ENCODE peak calls at places on chromosomes 11 and 22, in nine cellular contexts. One of them, this sample, is unnamed.

GRCh38 chr11:42253156-42253555 is 793.7 kb upstream of the LRRC4C start:
- DNase-seq in heart left ventricle: no peak
- DNase-seq in brain microvascular endothelial cell: no peak
- DNase-seq in fibroblast of mammary gland: no peak
- DNase-seq in mesothelial cell of epicardium: no peak
- DNase-seq in PC-3: no peak
- DNase-seq in HCT116: no peak
- DNase-seq in prostate gland: no peak
- DNase-seq in right atrium auricular region: no peak
- DNase-seq in this sample: no peak

GRCh38 chr11:102317099-102317767 is at the start of gene BIRC3:
- DNase-seq in brain microvascular endothelial cell: peak
- DNase-seq in heart left ventricle: peak
- DNase-seq in HCT116: peak
- DNase-seq in PC-3: peak
- DNase-seq in prostate gland: peak
- DNase-seq in right atrium auricular region: peak
- DNase-seq in mesothelial cell of epicardium: peak
- DNase-seq in fibroblast of mammary gland: peak
- DNase-seq in this sample: peak

GRCh38 chr11:95671768-95672167 is 117.8 kb downstream of the FAM76B start:
- DNase-seq in mesothelial cell of epicardium: no peak
- DNase-seq in brain microvascular endothelial cell: no peak
- DNase-seq in PC-3: no peak
- DNase-seq in prostate gland: no peak
- DNase-seq in right atrium auricular region: no peak
- DNase-seq in heart left ventricle: no peak
- DNase-seq in fibroblast of mammary gland: peak
- DNase-seq in HCT116: no peak
- DNase-seq in this sample: no peak

GRCh38 chr11:62324738-62325556 is 12.3 kb upstream of the ASRGL1 start:
- DNase-seq in mesothelial cell of epicardium: no peak
- DNase-seq in HCT116: peak
- DNase-seq in PC-3: peak
- DNase-seq in fibroblast of mammary gland: peak
- DNase-seq in right atrium auricular region: no peak
- DNase-seq in heart left ventricle: peak
- DNase-seq in brain microvascular endothelial cell: peak
- DNase-seq in prostate gland: no peak
- DNase-seq in this sample: peak

GRCh38 chr22:27274770-27275449 is 526.6 kb downstream of the MN1 start:
- DNase-seq in HCT116: no peak
- DNase-seq in prostate gland: no peak
- DNase-seq in mesothelial cell of epicardium: no peak
- DNase-seq in heart left ventricle: no peak
- DNase-seq in right atrium auricular region: no peak
- DNase-seq in brain microvascular endothelial cell: peak
- DNase-seq in fibroblast of mammary gland: no peak
- DNase-seq in PC-3: no peak
- DNase-seq in this sample: no peak

GRCh38 chr11:95098826-95099225 is 9.2 kb downstream of the ENDOD1 start:
- DNase-seq in fibroblast of mammary gland: no peak
- DNase-seq in PC-3: no peak
- DNase-seq in brain microvascular endothelial cell: no peak
- DNase-seq in mesothelial cell of epicardium: no peak
- DNase-seq in heart left ventricle: no peak
- DNase-seq in prostate gland: no peak
- DNase-seq in HCT116: no peak
- DNase-seq in right atrium auricular region: no peak
- DNase-seq in this sample: no peak

GRCh38 chr22:41933411-41934177 is 7.0 kb upstream of the TNFRSF13C start:
- DNase-seq in PC-3: no peak
- DNase-seq in prostate gland: no peak
- DNase-seq in brain microvascular endothelial cell: no peak
- DNase-seq in heart left ventricle: no peak
- DNase-seq in right atrium auricular region: no peak
- DNase-seq in HCT116: no peak
- DNase-seq in fibroblast of mammary gland: no peak
- DNase-seq in mesothelial cell of epicardium: no peak
- DNase-seq in this sample: no peak

GRCh38 chr11:4087551-4087950 is 7.0 kb upstream of the RRM1 start:
- DNase-seq in fibroblast of mammary gland: no peak
- DNase-seq in mesothelial cell of epicardium: no peak
- DNase-seq in prostate gland: no peak
- DNase-seq in PC-3: peak
- DNase-seq in brain microvascular endothelial cell: no peak
- DNase-seq in right atrium auricular region: no peak
- DNase-seq in HCT116: no peak
- DNase-seq in heart left ventricle: no peak
- DNase-seq in this sample: no peak

GRCh38 chr11:40425168-40425567 is 1034.3 kb downstream of the LRRC4C start:
- DNase-seq in prostate gland: no peak
- DNase-seq in heart left ventricle: no peak
- DNase-seq in PC-3: no peak
- DNase-seq in mesothelial cell of epicardium: no peak
- DNase-seq in brain microvascular endothelial cell: no peak
- DNase-seq in HCT116: no peak
- DNase-seq in right atrium auricular region: no peak
- DNase-seq in fibroblast of mammary gland: no peak
- DNase-seq in this sample: no peak

GRCh38 chr11:87173185-87174039 is 135.7 kb downstream of the TMEM135 start:
- DNase-seq in heart left ventricle: no peak
- DNase-seq in brain microvascular endothelial cell: peak
- DNase-seq in fibroblast of mammary gland: peak
- DNase-seq in PC-3: peak
- DNase-seq in HCT116: peak
- DNase-seq in prostate gland: peak
- DNase-seq in right atrium auricular region: no peak
- DNase-seq in mesothelial cell of epicardium: no peak
- DNase-seq in this sample: no peak

GRCh38 chr11:12086271-12087074 is 23.9 kb upstream of the MICAL2 start:
- DNase-seq in fibroblast of mammary gland: peak
- DNase-seq in mesothelial cell of epicardium: no peak
- DNase-seq in brain microvascular endothelial cell: peak
- DNase-seq in HCT116: peak
- DNase-seq in right atrium auricular region: peak
- DNase-seq in PC-3: peak
- DNase-seq in prostate gland: no peak
- DNase-seq in heart left ventricle: peak
- DNase-seq in this sample: no peak

GRCh38 chr11:94130589-94131362 is 2.1 kb downstream of the PANX1 start:
- DNase-seq in mesothelial cell of epicardium: no peak
- DNase-seq in prostate gland: no peak
- DNase-seq in right atrium auricular region: peak
- DNase-seq in heart left ventricle: no peak
- DNase-seq in PC-3: peak
- DNase-seq in brain microvascular endothelial cell: peak
- DNase-seq in fibroblast of mammary gland: peak
- DNase-seq in HCT116: no peak
- DNase-seq in this sample: no peak

GRCh38 chr22:32306561-32306960 is 51.1 kb upstream of the RFPL3 start:
- DNase-seq in prostate gland: no peak
- DNase-seq in HCT116: no peak
- DNase-seq in heart left ventricle: no peak
- DNase-seq in mesothelial cell of epicardium: no peak
- DNase-seq in PC-3: no peak
- DNase-seq in brain microvascular endothelial cell: no peak
- DNase-seq in right atrium auricular region: no peak
- DNase-seq in fibroblast of mammary gland: no peak
- DNase-seq in this sample: no peak

GRCh38 chr11:112751763-112752162 is 209.5 kb upstream of the NCAM1 start:
- DNase-seq in prostate gland: no peak
- DNase-seq in fibroblast of mammary gland: no peak
- DNase-seq in heart left ventricle: no peak
- DNase-seq in right atrium auricular region: no peak
- DNase-seq in PC-3: no peak
- DNase-seq in mesothelial cell of epicardium: no peak
- DNase-seq in HCT116: no peak
- DNase-seq in brain microvascular endothelial cell: no peak
- DNase-seq in this sample: no peak
- TF ChIP-seq CTCF in prostate gland: no peak
- TF ChIP-seq CTCF in fibroblast of mammary gland: no peak
- TF ChIP-seq CTCF in heart left ventricle: no peak
- TF ChIP-seq CTCF in right atrium auricular region: no peak
- TF ChIP-seq CTCF in PC-3: no peak
- TF ChIP-seq CTCF in mesothelial cell of epicardium: no peak
- TF ChIP-seq CTCF in HCT116: no peak
- TF ChIP-seq CTCF in brain microvascular endothelial cell: no peak
- TF ChIP-seq CTCF in this sample: no peak

GRCh38 chr22:46537946-46538815 is 761 bp upstream of the CELSR1 start:
- DNase-seq in brain microvascular endothelial cell: peak
- DNase-seq in heart left ventricle: no peak
- DNase-seq in right atrium auricular region: no peak
- DNase-seq in mesothelial cell of epicardium: no peak
- DNase-seq in fibroblast of mammary gland: peak
- DNase-seq in prostate gland: no peak
- DNase-seq in PC-3: peak
- DNase-seq in HCT116: no peak
- DNase-seq in this sample: no peak
- TF ChIP-seq CTCF in brain microvascular endothelial cell: peak
- TF ChIP-seq CTCF in heart left ventricle: peak
- TF ChIP-seq CTCF in right atrium auricular region: no peak
- TF ChIP-seq CTCF in mesothelial cell of epicardium: peak
- TF ChIP-seq CTCF in fibroblast of mammary gland: no peak
- TF ChIP-seq CTCF in prostate gland: peak
- TF ChIP-seq CTCF in PC-3: peak
- TF ChIP-seq CTCF in HCT116: peak
- TF ChIP-seq CTCF in this sample: no peak

GRCh38 chr11:118068206-118068944 is 8.5 kb upstream of the TMPRSS4 start:
- DNase-seq in brain microvascular endothelial cell: no peak
- DNase-seq in fibroblast of mammary gland: no peak
- DNase-seq in prostate gland: no peak
- DNase-seq in right atrium auricular region: no peak
- DNase-seq in heart left ventricle: no peak
- DNase-seq in mesothelial cell of epicardium: no peak
- DNase-seq in PC-3: no peak
- DNase-seq in HCT116: no peak
- DNase-seq in this sample: no peak
- TF ChIP-seq CTCF in brain microvascular endothelial cell: no peak
- TF ChIP-seq CTCF in fibroblast of mammary gland: no peak
- TF ChIP-seq CTCF in prostate gland: no peak
- TF ChIP-seq CTCF in right atrium auricular region: no peak
- TF ChIP-seq CTCF in heart left ventricle: no peak
- TF ChIP-seq CTCF in mesothelial cell of epicardium: no peak
- TF ChIP-seq CTCF in PC-3: peak
- TF ChIP-seq CTCF in HCT116: no peak
- TF ChIP-seq CTCF in this sample: no peak

GRCh38 chr22:43057641-43058040 is 31.6 kb downstream of the TTLL1 start:
- DNase-seq in brain microvascular endothelial cell: no peak
- DNase-seq in PC-3: no peak
- DNase-seq in prostate gland: no peak
- DNase-seq in right atrium auricular region: no peak
- DNase-seq in mesothelial cell of epicardium: no peak
- DNase-seq in fibroblast of mammary gland: no peak
- DNase-seq in heart left ventricle: no peak
- DNase-seq in HCT116: no peak
- DNase-seq in this sample: no peak

GRCh38 chr22:43050995-43051394 is 36.0 kb upstream of the PACSIN2 start:
- DNase-seq in prostate gland: no peak
- DNase-seq in right atrium auricular region: no peak
- DNase-seq in mesothelial cell of epicardium: no peak
- DNase-seq in fibroblast of mammary gland: no peak
- DNase-seq in heart left ventricle: no peak
- DNase-seq in brain microvascular endothelial cell: no peak
- DNase-seq in HCT116: no peak
- DNase-seq in PC-3: no peak
- DNase-seq in this sample: no peak

GRCh38 chr22:43047605-43048004 is 32.7 kb upstream of the PACSIN2 start:
- DNase-seq in right atrium auricular region: no peak
- DNase-seq in fibroblast of mammary gland: no peak
- DNase-seq in mesothelial cell of epicardium: no peak
- DNase-seq in prostate gland: no peak
- DNase-seq in brain microvascular endothelial cell: no peak
- DNase-seq in heart left ventricle: no peak
- DNase-seq in PC-3: no peak
- DNase-seq in HCT116: no peak
- DNase-seq in this sample: no peak

DNA sequence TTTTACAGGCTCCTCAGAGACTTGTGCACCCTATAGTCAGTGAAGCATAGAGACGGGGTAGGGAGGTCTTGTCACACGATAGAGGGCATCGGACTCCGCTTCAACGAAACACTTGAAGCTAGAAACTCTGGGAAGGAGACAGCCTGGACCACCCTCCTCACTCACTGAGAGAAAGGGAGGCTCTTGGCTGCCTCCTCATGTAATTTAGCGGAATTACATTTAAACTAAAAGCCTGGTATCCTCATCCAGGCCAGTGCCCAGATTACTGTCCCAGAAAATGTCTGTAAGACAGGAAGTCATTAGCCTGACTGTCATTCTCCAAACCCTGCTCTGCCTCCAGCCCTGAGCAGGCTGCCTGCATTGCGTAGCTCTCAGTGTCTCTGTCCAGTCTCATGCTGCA is 36.0 kb downstream of the TTLL1 start:
- DNase-seq in fibroblast of mammary gland: no peak
- DNase-seq in mesothelial cell of epicardium: no peak
- DNase-seq in brain microvascular endothelial cell: no peak
- DNase-seq in heart left ventricle: no peak
- DNase-seq in PC-3: peak
- DNase-seq in right atrium auricular region: no peak
- DNase-seq in prostate gland: no peak
- DNase-seq in HCT116: no peak
- DNase-seq in this sample: no peak
- TF ChIP-seq CTCF in fibroblast of mammary gland: peak
- TF ChIP-seq CTCF in mesothelial cell of epicardium: no peak
- TF ChIP-seq CTCF in brain microvascular endothelial cell: peak
- TF ChIP-seq CTCF in heart left ventricle: no peak
- TF ChIP-seq CTCF in PC-3: peak
- TF ChIP-seq CTCF in right atrium auricular region: no peak
- TF ChIP-seq CTCF in prostate gland: no peak
- TF ChIP-seq CTCF in HCT116: peak
- TF ChIP-seq CTCF in this sample: no peak

DNA sequence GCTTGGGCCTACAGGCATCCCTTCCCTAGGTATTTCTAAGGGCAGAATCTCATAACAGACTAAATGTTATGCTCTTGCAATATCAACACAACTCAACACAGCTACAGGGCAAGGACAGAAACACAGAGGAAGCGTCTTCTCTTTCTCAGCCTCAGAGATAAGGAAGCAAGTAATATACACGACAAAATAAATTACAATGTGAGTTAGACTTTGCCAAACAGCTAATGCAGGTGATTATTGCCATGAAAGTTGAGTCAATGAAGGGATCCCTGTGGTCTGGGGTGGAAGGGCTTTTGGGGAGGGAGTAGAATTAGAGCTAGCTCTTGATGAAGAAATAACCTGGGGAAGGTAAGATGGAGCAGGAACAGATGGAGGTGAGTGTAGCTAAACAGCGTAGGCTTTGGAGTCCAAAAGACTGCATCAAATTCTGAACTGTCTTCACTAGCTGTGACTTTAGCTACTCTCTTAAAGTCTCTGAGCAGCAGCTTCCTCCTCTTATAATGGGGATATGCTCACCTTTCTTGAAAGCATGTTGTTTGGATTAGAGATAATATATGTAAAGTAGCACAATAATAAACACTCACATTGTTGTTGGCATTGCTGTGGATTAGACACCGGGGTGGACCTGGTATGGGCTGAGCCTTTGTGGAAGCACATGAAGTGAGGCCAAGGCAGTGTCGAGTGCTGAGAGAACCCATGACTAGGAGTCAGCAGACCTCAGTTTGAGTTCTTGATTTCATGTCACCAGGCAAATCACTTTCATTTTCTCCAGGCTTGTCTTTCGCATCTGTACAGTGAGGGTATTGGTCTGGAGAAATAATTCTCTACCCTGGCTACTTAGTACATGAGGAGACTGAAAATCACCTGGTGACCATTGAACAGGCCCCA is 41.0 kb upstream of the AQP11 start:
- DNase-seq in prostate gland: no peak
- DNase-seq in heart left ventricle: no peak
- DNase-seq in mesothelial cell of epicardium: no peak
- DNase-seq in brain microvascular endothelial cell: no peak
- DNase-seq in right atrium auricular region: no peak
- DNase-seq in HCT116: no peak
- DNase-seq in PC-3: no peak
- DNase-seq in fibroblast of mammary gland: no peak
- DNase-seq in this sample: no peak
- TF ChIP-seq CTCF in prostate gland: no peak
- TF ChIP-seq CTCF in heart left ventricle: no peak
- TF ChIP-seq CTCF in mesothelial cell of epicardium: peak
- TF ChIP-seq CTCF in brain microvascular endothelial cell: no peak
- TF ChIP-seq CTCF in right atrium auricular region: no peak
- TF ChIP-seq CTCF in HCT116: no peak
- TF ChIP-seq CTCF in PC-3: peak
- TF ChIP-seq CTCF in fibroblast of mammary gland: no peak
- TF ChIP-seq CTCF in this sample: peak

This sample was measured in natural killer cell.